ENCODE peak calls at places on chromosome 4, in five cellular contexts. B, J, S, L and H are unnamed samples.
A peak's percentile ranks its signal among the peaks of the same experiment; 100 is the strongest.

GRCh38 chr4:165461176-165461835 is 82.5 kb downstream of the CPE start:
- DNase-seq in B (peak; percentile 54), J (no peak), S (no peak), L (no peak), H (no peak)

GRCh38 chr4:7904108-7904516 is 35.5 kb downstream of the AFAP1 start:
- DNase-seq in J (no peak), L (no peak), S (no peak), B (no peak), H (no peak)

GRCh38 chr4:121072836-121073362 is 564 bp upstream of the NDNF start:
- DNase-seq in B (no peak), S (no peak), L (no peak), J (no peak), H (no peak)

GRCh38 chr4:62670509-62670908 is 1470.4 kb downstream of the ADGRL3 start:
- DNase-seq in B (no peak), L (no peak), S (no peak), J (no peak), H (no peak)

GRCh38 chr4:86556791-86557415 is 37.2 kb upstream of the PTPN13 start:
- DNase-seq in J (no peak), B (no peak), S (no peak), L (no peak), H (no peak)

GRCh38 chr4:129189630-129190029 is 93.7 kb downstream of the C4orf33 start:
- DNase-seq in S (no peak), L (no peak), B (no peak), J (no peak), H (no peak)

GRCh38 chr4:146957252-146957651 is 11.6 kb upstream of the TTC29 start:
- DNase-seq in J (no peak), S (no peak), B (no peak), L (no peak), H (no peak)

GRCh38 chr4:76723373-76723772 is 174.6 kb downstream of the SOWAHB start:
- DNase-seq in B (no peak), S (no peak), L (no peak), J (no peak), H (no peak)

GRCh38 chr4:76211769-76212168 is 1.9 kb downstream of the SCARB2 start:
- DNase-seq in S (no peak), B (no peak), L (no peak), J (no peak), H (no peak)

GRCh38 chr4:143335979-143336827 is 473 bp upstream of the GAB1 start:
- DNase-seq in L (peak; percentile 33), J (peak; percentile 86), S (no peak), B (peak; percentile 71), H (peak; percentile 35)

GRCh38 chr4:188428935-188429334 is 289.7 kb downstream of the TRIML1 start:
- DNase-seq in J (no peak), B (no peak), S (no peak), L (no peak), H (no peak)

GRCh38 chr4:137300776-137301175 is 231.5 kb downstream of the PCDH18 start:
- DNase-seq in J (no peak), S (no peak), L (no peak), B (no peak), H (no peak)

GRCh38 chr4:43411226-43411625 is 518.7 kb downstream of the GRXCR1 start:
- DNase-seq in S (no peak), J (no peak), B (no peak), L (no peak), H (no peak)

DNA sequence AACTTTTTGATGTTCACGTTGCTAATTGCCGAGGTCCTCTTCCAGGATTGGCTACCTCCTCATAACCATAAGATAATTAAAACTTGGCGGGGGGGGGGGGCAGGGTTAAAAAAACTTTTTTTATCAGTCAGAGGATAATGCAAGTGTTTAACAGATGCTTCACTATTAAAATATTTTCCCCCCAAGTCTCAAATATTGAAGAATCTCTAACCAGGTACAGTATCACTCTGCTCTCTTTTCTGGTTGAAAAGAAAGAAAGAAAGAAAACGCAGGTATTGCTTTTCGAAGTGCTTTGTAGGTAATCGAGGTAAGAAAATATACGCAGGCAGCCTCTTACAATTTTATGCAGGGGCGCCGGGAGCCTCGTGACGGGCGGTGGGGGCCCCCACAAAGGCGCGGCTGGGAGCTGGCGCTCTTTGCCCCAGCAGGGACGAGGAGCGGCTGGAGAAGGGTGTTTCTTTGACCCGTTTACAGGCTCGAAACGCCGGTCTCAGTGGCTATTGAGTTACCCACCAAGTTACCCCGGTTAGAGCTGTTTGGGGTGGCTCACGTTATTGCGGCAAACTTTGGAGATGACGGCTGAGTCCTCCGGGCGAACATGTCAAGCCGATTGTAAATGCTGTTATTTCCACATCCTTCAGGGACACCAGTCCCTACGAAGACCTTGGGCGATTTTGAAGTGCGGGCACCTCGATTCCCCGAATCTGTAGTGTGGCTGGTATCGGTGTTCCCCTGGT is 465 bp upstream of the HAND2 start:
- DNase-seq in S (no peak), L (no peak), B (no peak), J (no peak), H (no peak)
- TF ChIP-seq TAF1 in S (no peak), L (no peak), B (no peak), J (no peak), H (no peak)

GRCh38 chr4:78057600-78058560 is 757 bp downstream of the FRAS1 start:
- DNase-seq in B (peak; percentile 54), J (no peak), L (no peak), S (no peak), H (peak; percentile 18)
- TF ChIP-seq POLR2A in B (no peak), J (no peak), L (no peak), S (no peak), H (no peak)

DNA sequence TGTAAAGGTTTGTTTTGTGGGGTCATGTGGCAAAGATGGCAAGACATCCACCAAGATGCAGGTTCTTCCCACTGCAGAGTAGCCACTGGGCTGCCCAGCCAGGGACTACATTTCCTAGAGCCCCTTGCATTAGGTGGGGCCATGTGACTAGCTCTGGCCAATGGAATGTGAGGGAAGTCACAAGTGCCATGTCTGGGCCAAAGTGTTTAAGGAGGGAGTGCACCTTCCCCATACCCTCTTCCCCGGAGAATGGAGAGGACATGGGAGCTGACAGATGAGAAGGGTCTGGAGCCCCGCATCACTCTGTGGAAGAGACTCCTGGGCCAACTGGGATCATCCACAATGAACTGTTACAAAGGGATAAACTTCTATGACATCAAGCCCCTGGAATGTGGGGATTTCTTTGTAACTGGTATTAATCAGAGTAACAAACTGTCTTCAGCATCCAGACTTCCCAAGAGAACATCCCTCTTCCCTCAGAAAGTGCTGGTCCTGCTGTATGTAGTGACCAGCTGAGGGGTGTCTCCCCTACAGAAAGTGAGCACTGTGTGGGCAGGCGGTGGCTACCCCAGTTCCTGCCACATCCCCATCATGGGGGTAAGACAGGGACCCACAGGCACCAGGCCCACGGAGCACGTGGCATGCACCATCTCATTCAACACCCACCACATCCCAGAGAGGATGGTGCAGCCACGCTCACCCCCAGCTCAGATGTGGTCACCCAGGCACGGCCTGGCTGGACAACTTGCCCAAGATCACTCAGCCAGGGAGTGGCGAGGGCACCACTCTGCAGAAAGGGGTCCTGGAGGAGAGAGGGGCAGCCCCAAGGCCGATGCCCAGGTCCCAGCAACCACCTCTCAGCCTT is 10.9 kb downstream of the PPP2R2C start:
- DNase-seq in J (no peak), L (no peak), B (no peak), S (no peak), H (no peak)
- TF ChIP-seq TAF1 in J (no peak), L (no peak), B (no peak), S (no peak), H (no peak)

GRCh38 chr4:156974264-156974663 is 2.7 kb upstream of the PDGFC start:
- DNase-seq in S (no peak), J (no peak), L (no peak), B (no peak), H (no peak)

GRCh38 chr4:156971168-156971601 is 414 bp downstream of the PDGFC start:
- DNase-seq in L (peak; percentile 18), S (no peak), B (no peak), J (no peak), H (peak; percentile 8)

GRCh38 chr4:156970501-156971167 is 965 bp downstream of the PDGFC start:
- DNase-seq in L (no peak), B (peak; percentile 61), J (no peak), S (no peak), H (no peak)

GRCh38 chr4:156972370-156972980 is 876 bp upstream of the PDGFC start:
- DNase-seq in B (no peak), L (no peak), J (no peak), S (no peak), H (no peak)

DNA sequence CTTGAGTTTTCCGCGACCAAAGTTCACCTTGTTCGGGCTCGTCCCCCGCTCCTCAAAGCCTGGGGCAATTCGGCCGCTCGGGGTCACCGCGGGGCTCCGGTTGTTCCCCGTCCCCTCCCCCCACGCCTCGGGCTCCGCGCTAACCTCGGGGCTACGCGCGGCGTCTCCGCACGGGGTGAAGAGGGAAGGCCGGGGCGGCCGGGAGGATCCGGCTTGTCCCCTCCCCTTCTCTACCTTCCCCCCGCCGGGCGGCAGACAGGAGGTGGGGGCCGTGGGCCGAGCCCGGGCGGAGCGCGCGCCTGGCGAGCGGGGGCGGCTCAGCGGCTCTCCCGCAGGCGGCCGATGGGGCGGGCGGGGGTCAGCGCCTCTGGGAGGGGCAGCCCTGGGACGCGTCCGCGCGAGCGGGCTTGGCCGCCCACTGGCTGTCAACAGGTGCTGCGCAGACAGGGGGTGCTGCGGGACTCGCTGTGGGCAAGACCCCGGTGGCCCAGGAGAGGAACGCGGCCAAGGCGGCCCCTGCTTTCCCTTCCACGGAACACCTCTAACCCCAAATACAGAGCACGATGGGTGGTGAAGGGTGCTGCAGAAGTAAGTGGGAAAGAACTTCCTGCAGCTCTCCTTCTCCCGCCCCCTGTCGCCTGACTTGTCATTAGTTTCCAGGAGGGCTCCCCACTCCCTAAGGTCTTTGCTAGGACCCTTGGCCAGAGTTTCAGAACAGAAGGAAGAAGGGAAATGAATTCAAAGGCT is at the start of gene PDGFC:
- DNase-seq in J (peak; percentile 1), L (peak; percentile 22), B (peak; percentile 63), S (no peak), H (peak; percentile 5)
- TF ChIP-seq POLR2A in J (no peak), L (no peak), B (peak; percentile 30), S (no peak), H (no peak)